ENCODE peak calls at places on chromosomes 12 and 14, in ten cellular contexts. One of them, this sample, is unnamed.

GRCh38 chr14:106039400-106039799 is 513.0 kb downstream of the TMEM121 start:
- DNase-seq in memory B cell: peak; percentile 28
- DNase-seq in KG1: no peak
- DNase-seq in left colon: peak; percentile 65
- DNase-seq in NCI-H1417: peak; percentile 52
- DNase-seq in stimulated activated naive CD8-positive, alpha-beta T cell treated with anti-CD3 and anti-CD28 coated beads, Interleukin-15, Interleukin-2, amounts not matched to agents 100 U/mL and 50 U/mL, for 24 hours: peak; percentile 85
- DNase-seq in kidney: no peak
- DNase-seq in M059J: peak; percentile 6
- DNase-seq in stimulated activated effector memory CD8-positive, alpha-beta T cell treated with anti-CD3 and anti-CD28 coated beads, Interleukin-12 subunit alpha, Interleukin-12 subunit beta, amount 100 ng/mL, for 72 hours: peak; percentile 39
- DNase-seq in mesenchymal stem cell: no peak
- DNase-seq in this sample: no peak

GRCh38 chr12:107291018-107291417 is 197.7 kb upstream of the CRY1 start:
- DNase-seq in stimulated activated effector memory CD8-positive, alpha-beta T cell treated with anti-CD3 and anti-CD28 coated beads, Interleukin-12 subunit alpha, Interleukin-12 subunit beta, amount 100 ng/mL, for 72 hours: no peak
- DNase-seq in stimulated activated naive CD8-positive, alpha-beta T cell treated with anti-CD3 and anti-CD28 coated beads, Interleukin-15, Interleukin-2, amounts not matched to agents 100 U/mL and 50 U/mL, for 24 hours: no peak
- DNase-seq in KG1: no peak
- DNase-seq in left colon: no peak
- DNase-seq in M059J: no peak
- DNase-seq in NCI-H1417: no peak
- DNase-seq in memory B cell: no peak
- DNase-seq in mesenchymal stem cell: no peak
- DNase-seq in kidney: no peak
- DNase-seq in this sample: no peak

GRCh38 chr12:120528861-120529525 is at the start of gene COQ5:
- DNase-seq in KG1: peak; percentile 72
- DNase-seq in NCI-H1417: peak; percentile 93
- DNase-seq in mesenchymal stem cell: peak; percentile 91
- DNase-seq in stimulated activated naive CD8-positive, alpha-beta T cell treated with anti-CD3 and anti-CD28 coated beads, Interleukin-15, Interleukin-2, amounts not matched to agents 100 U/mL and 50 U/mL, for 24 hours: peak; percentile 89
- DNase-seq in M059J: peak; percentile 81
- DNase-seq in stimulated activated effector memory CD8-positive, alpha-beta T cell treated with anti-CD3 and anti-CD28 coated beads, Interleukin-12 subunit alpha, Interleukin-12 subunit beta, amount 100 ng/mL, for 72 hours: peak; percentile 70
- DNase-seq in left colon: peak; percentile 93
- DNase-seq in memory B cell: peak; percentile 77
- DNase-seq in kidney: peak; percentile 95
- DNase-seq in this sample: peak; percentile 91

GRCh38 chr12:7609480-7609879 is 56.2 kb downstream of the APOBEC1 start:
- DNase-seq in NCI-H1417: no peak
- DNase-seq in M059J: peak; percentile 42
- DNase-seq in memory B cell: no peak
- DNase-seq in KG1: no peak
- DNase-seq in stimulated activated effector memory CD8-positive, alpha-beta T cell treated with anti-CD3 and anti-CD28 coated beads, Interleukin-12 subunit alpha, Interleukin-12 subunit beta, amount 100 ng/mL, for 72 hours: no peak
- DNase-seq in left colon: no peak
- DNase-seq in stimulated activated naive CD8-positive, alpha-beta T cell treated with anti-CD3 and anti-CD28 coated beads, Interleukin-15, Interleukin-2, amounts not matched to agents 100 U/mL and 50 U/mL, for 24 hours: no peak
- DNase-seq in kidney: no peak
- DNase-seq in mesenchymal stem cell: peak; percentile 7
- DNase-seq in this sample: no peak

GRCh38 chr14:77011226-77011762 is 17.2 kb downstream of the IRF2BPL start:
- DNase-seq in stimulated activated effector memory CD8-positive, alpha-beta T cell treated with anti-CD3 and anti-CD28 coated beads, Interleukin-12 subunit alpha, Interleukin-12 subunit beta, amount 100 ng/mL, for 72 hours: no peak
- DNase-seq in M059J: no peak
- DNase-seq in memory B cell: no peak
- DNase-seq in NCI-H1417: peak; percentile 59
- DNase-seq in kidney: no peak
- DNase-seq in KG1: no peak
- DNase-seq in left colon: peak; percentile 55
- DNase-seq in stimulated activated naive CD8-positive, alpha-beta T cell treated with anti-CD3 and anti-CD28 coated beads, Interleukin-15, Interleukin-2, amounts not matched to agents 100 U/mL and 50 U/mL, for 24 hours: no peak
- DNase-seq in mesenchymal stem cell: no peak
- DNase-seq in this sample: no peak

GRCh38 chr12:23771230-23771949 is 178.1 kb downstream of the SOX5 start:
- DNase-seq in mesenchymal stem cell: no peak
- DNase-seq in memory B cell: no peak
- DNase-seq in M059J: peak; percentile 2
- DNase-seq in KG1: no peak
- DNase-seq in left colon: no peak
- DNase-seq in NCI-H1417: no peak
- DNase-seq in stimulated activated naive CD8-positive, alpha-beta T cell treated with anti-CD3 and anti-CD28 coated beads, Interleukin-15, Interleukin-2, amounts not matched to agents 100 U/mL and 50 U/mL, for 24 hours: no peak
- DNase-seq in kidney: no peak
- DNase-seq in stimulated activated effector memory CD8-positive, alpha-beta T cell treated with anti-CD3 and anti-CD28 coated beads, Interleukin-12 subunit alpha, Interleukin-12 subunit beta, amount 100 ng/mL, for 72 hours: no peak
- DNase-seq in this sample: no peak

GRCh38 chr12:3727877-3728632 is 24.9 kb downstream of the CRACR2A start:
- DNase-seq in NCI-H1417: no peak
- DNase-seq in kidney: no peak
- DNase-seq in M059J: peak; percentile 38
- DNase-seq in stimulated activated naive CD8-positive, alpha-beta T cell treated with anti-CD3 and anti-CD28 coated beads, Interleukin-15, Interleukin-2, amounts not matched to agents 100 U/mL and 50 U/mL, for 24 hours: peak; percentile 41
- DNase-seq in memory B cell: no peak
- DNase-seq in KG1: no peak
- DNase-seq in left colon: no peak
- DNase-seq in mesenchymal stem cell: peak; percentile 89
- DNase-seq in stimulated activated effector memory CD8-positive, alpha-beta T cell treated with anti-CD3 and anti-CD28 coated beads, Interleukin-12 subunit alpha, Interleukin-12 subunit beta, amount 100 ng/mL, for 72 hours: peak; percentile 42
- DNase-seq in this sample: peak; percentile 92

GRCh38 chr12:62191747-62192485 is 68.3 kb upstream of the USP15 start:
- DNase-seq in left colon: peak; percentile 4
- DNase-seq in NCI-H1417: peak; percentile 90
- DNase-seq in stimulated activated naive CD8-positive, alpha-beta T cell treated with anti-CD3 and anti-CD28 coated beads, Interleukin-15, Interleukin-2, amounts not matched to agents 100 U/mL and 50 U/mL, for 24 hours: peak; percentile 10
- DNase-seq in kidney: peak; percentile 72
- DNase-seq in M059J: peak; percentile 36
- DNase-seq in stimulated activated effector memory CD8-positive, alpha-beta T cell treated with anti-CD3 and anti-CD28 coated beads, Interleukin-12 subunit alpha, Interleukin-12 subunit beta, amount 100 ng/mL, for 72 hours: peak; percentile 2
- DNase-seq in memory B cell: peak; percentile 5
- DNase-seq in mesenchymal stem cell: peak; percentile 44
- DNase-seq in KG1: no peak
- DNase-seq in this sample: no peak

This sample was measured in NCI-H2171 treated with DMSO at 0.1 percent for 48 hours.